ENCODE peak calls at places on chromosomes 13 and 19, in four cellular contexts. U, N, V and T are unnamed samples.

GRCh38 chr19:41706741-41707501 is 1.5 kb upstream of the CEACAM5 start:
- DNase-seq in U (no peak), V (peak; percentile 11), N (peak; percentile 89), T (peak; percentile 49)

GRCh38 chr13:111662895-111663294 is 342.5 kb downstream of the TEX29 start:
- DNase-seq in V (no peak), U (no peak), N (no peak), T (no peak)

GRCh38 chr19:49333426-49334288 is 1.5 kb upstream of the CD37 start:
- DNase-seq in N (no peak), U (peak; percentile 40), V (no peak), T (no peak)

GRCh38 chr13:102913924-102914628 is 68.2 kb downstream of the ERCC5 start:
- DNase-seq in V (no peak), N (no peak), U (peak; percentile 16), T (peak; percentile 73)

GRCh38 chr13:44854264-44855060 is 134.8 kb downstream of the NUFIP1 start:
- DNase-seq in V (no peak), N (no peak), U (peak; percentile 11), T (no peak)

GRCh38 chr13:57865600-57866294 is 234.2 kb downstream of the PCDH17 start:
- DNase-seq in N (no peak), U (no peak), V (no peak), T (peak; percentile 29)

GRCh38 chr19:282501-282900 is 8.7 kb downstream of the PLPP2 start:
- DNase-seq in V (no peak), U (no peak), N (no peak), T (no peak)

GRCh38 chr13:25776722-25777121 is 275.1 kb downstream of the SHISA2 start:
- DNase-seq in N (no peak), V (no peak), U (no peak), T (no peak)

GRCh38 chr13:97659602-97660001 is 225.6 kb downstream of the RAP2A start:
- DNase-seq in V (no peak), U (peak; percentile 21), N (no peak), T (peak; percentile 45)

GRCh38 chr13:57437587-57437986 is 194.0 kb upstream of the PCDH17 start:
- DNase-seq in N (no peak), V (no peak), U (no peak), T (no peak)

GRCh38 chr19:34881982-34882381 is 44.7 kb upstream of the ZNF30 start:
- DNase-seq in U (peak; percentile 24), V (no peak), N (no peak), T (no peak)

GRCh38 chr13:21005193-21005592 is 56.2 kb downstream of the LATS2 start:
- DNase-seq in U (no peak), V (no peak), N (no peak), T (no peak)

GRCh38 chr13:69585656-69586055 is 522.0 kb upstream of the ATXN8OS start:
- DNase-seq in V (no peak), N (no peak), U (no peak), T (no peak)

GRCh38 chr19:41376241-41376997 is at the start of gene TMEM91:
- DNase-seq in N (no peak), U (no peak), V (no peak), T (peak; percentile 34)

GRCh38 chr13:98919566-98919965 is 58.3 kb downstream of the DOCK9 start:
- DNase-seq in U (no peak), V (no peak), N (no peak), T (no peak)

GRCh38 chr19:34734601-34735103 is 609 bp downstream of the ZNF181 start:
- DNase-seq in N (peak; percentile 20), U (no peak), V (no peak), T (no peak)

GRCh38 chr13:66532845-66533244 is 697.3 kb downstream of the PCDH9 start:
- DNase-seq in N (no peak), U (no peak), V (no peak), T (no peak)

GRCh38 chr19:30784850-30785459 is 412.8 kb downstream of the ZNF536 start:
- DNase-seq in N (peak; percentile 69), V (no peak), U (peak; percentile 26), T (no peak)

GRCh38 chr19:45442927-45443461 is 19.3 kb upstream of the ERCC1 start:
- DNase-seq in U (peak; percentile 59), N (peak; percentile 85), V (no peak), T (peak; percentile 22)

GRCh38 chr13:78326608-78327007 is 276.7 kb downstream of the POU4F1 start:
- DNase-seq in N (no peak), V (no peak), U (no peak), T (peak; percentile 24)

GRCh38 chr19:29620931-29621351 is 14.9 kb downstream of the POP4 start:
- DNase-seq in V (no peak), N (no peak), U (no peak), T (no peak)

GRCh38 chr19:29372921-29373797 is 152.6 kb upstream of the VSTM2B start:
- DNase-seq in V (no peak), U (no peak), N (no peak), T (no peak)

DNA sequence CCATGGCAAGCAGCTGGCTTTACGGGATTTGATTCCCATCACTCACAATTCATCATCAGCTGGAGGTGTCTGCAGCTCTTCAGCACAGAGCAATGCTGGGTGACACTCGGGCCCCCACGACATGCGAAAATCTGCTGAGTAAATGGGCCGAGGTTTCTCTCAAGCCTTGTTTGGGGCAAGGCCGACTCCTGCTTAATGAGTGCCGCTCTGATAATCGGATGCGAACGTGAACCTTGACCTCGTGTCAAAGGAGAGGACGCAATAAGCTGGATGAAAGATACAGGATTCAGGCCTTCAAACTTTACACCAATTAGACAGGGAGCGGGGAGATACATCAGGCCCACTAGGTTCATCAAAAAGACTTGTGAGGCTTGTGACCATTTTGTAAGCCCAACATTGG is 65.2 kb downstream of the GGACT start:
- DNase-seq in N (no peak), U (no peak), V (no peak), T (no peak)
- H3K9me1 ChIP-seq in N (no peaks in the 10 kb centered on the region), U (no peaks in the 10 kb centered on the region), V (no peaks in the 10 kb centered on the region), T (no peaks in the 10 kb centered on the region)

GRCh38 chr19:47124937-47125668 is 5.5 kb upstream of the SAE1 start:
- DNase-seq in N (peak; percentile 70), U (peak; percentile 78), V (no peak), T (peak; percentile 74)
- H2AFZ ChIP-seq in N (peak overlapping the region; percentile 10), U (peak overlapping the region; percentile 77), V (peak overlapping the region; percentile 72), T (peak overlapping the region; percentile 25)

DNA sequence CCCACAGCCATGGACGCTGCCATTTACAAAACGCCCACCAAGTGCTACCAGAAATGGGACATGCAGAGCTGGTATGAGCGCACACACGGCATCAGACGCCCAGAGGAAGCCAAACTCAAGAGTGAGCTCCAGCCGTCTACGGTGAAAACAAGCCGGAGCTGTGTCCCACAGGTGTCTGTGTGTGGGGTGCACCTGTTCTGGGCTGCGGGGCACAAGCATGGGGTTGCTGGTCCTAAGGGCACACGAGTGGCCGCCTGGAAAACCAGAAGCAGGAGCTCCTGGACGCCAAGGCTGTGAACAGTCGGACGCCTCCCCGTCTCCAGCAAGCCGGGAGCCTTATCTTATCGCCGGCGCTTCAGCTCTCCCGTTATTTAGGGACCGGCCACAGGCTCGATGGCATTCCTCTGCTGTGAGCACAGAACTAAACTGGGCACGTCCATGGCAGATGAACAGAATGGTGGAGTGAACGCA is 1.3 kb downstream of the ADPRHL1 start:
- DNase-seq in U (no peak), N (no peak), V (no peak), T (no peak)
- H3K9me1 ChIP-seq in U (no peaks in the 10 kb centered on the region), N (no peaks in the 10 kb centered on the region), V (no peaks in the 10 kb centered on the region), T (no peaks in the 10 kb centered on the region)

GRCh38 chr19:16828990-16829821 is at the start of gene SIN3B:
- DNase-seq in V (peak; percentile 72), N (peak; percentile 96), U (peak; percentile 82), T (peak; percentile 97)
- H2AFZ ChIP-seq in V (peak within 1 kb of the TSS; percentile 52), N (peak within 1 kb of the TSS; percentile 91), U (peak within 1 kb of the TSS; percentile 90), T (peak within 1 kb of the TSS; percentile 35)

GRCh38 chr19:3150739-3151329 is 15.0 kb downstream of the GNA15 start:
- DNase-seq in U (no peak), N (no peak), V (no peak), T (no peak)
- H3K9me1 ChIP-seq in U (peaks cover 15% of the 10 kb centered on the region), N (no peaks in the 10 kb centered on the region), V (no peaks in the 10 kb centered on the region), T (no peaks in the 10 kb centered on the region)

DNA sequence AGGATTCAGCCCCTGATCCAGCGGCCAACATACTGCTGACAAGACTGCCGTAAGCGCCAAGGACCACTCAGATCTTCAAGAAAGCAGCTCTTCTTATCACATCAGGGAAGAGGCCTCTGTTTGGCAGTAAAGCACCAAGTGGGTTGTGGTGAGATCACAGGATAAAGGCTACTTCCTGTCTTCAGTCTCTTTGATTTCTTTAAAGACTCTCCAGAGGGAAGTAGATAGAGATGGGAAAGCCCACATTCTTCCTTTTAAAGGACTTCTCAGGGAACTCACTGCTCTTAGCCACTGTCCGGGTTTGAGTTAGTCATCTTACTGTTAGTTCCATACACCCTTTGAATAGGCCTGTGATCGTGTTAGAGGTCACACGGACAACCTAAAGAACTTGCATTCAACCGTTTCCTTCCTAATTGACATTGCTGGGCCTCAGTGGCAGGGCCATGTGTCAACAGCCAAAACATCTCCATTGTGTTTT is 47.2 kb upstream of the POMP start:
- DNase-seq in N (peak; percentile 24), U (peak; percentile 44), V (no peak), T (peak; percentile 23)
- H2AFZ ChIP-seq in N (peak overlapping the region; percentile 62), U (no peak overlapping the region), V (no peak overlapping the region), T (no peak overlapping the region)

GRCh38 chr19:9018163-9018875 is 8.1 kb upstream of the MUC16 start:
- DNase-seq in N (no peak), U (no peak), V (no peak), T (no peak)
- H3K9me1 ChIP-seq in N (no peaks in the 10 kb centered on the region), U (no peaks in the 10 kb centered on the region), V (no peaks in the 10 kb centered on the region), T (no peaks in the 10 kb centered on the region)